ENCODE peak calls at places on chromosomes 3 and 15, in five cellular contexts. One of them, this sample, is unnamed.

GRCh38 chr3:52524752-52525661 is 8.7 kb downstream of the NT5DC2 start:
- DNase-seq in H9: no peak
- DNase-seq in IMR-90: no peak
- DNase-seq in neuronal stem cell: no peak
- DNase-seq in H1: no peak
- DNase-seq in this sample: no peak

GRCh38 chr3:197460002-197460401 is 95.8 kb downstream of the BDH1 start:
- DNase-seq in H9: no peak
- DNase-seq in IMR-90: no peak
- DNase-seq in neuronal stem cell: no peak
- DNase-seq in H1: no peak
- DNase-seq in this sample: no peak

GRCh38 chr3:30034246-30034991 is 572.0 kb upstream of the TGFBR2 start:
- DNase-seq in H9: no peak
- DNase-seq in IMR-90: no peak
- DNase-seq in neuronal stem cell: no peak
- DNase-seq in H1: no peak
- DNase-seq in this sample: no peak

GRCh38 chr3:188853896-188854295 is 317.9 kb upstream of the TPRG1 start:
- DNase-seq in H9: no peak
- DNase-seq in IMR-90: peak; percentile 52
- DNase-seq in neuronal stem cell: no peak
- DNase-seq in H1: no peak
- DNase-seq in this sample: peak; percentile 45

GRCh38 chr3:27675287-27675686 is 46.8 kb downstream of the EOMES start:
- DNase-seq in H9: no peak
- DNase-seq in IMR-90: peak; percentile 47
- DNase-seq in neuronal stem cell: no peak
- DNase-seq in H1: no peak
- DNase-seq in this sample: no peak

GRCh38 chr15:62104406-62104805 is 37.6 kb downstream of the C2CD4A start:
- DNase-seq in H9: no peak
- DNase-seq in IMR-90: no peak
- DNase-seq in neuronal stem cell: no peak
- DNase-seq in H1: no peak
- DNase-seq in this sample: no peak

GRCh38 chr3:66080167-66080566 is 41.4 kb upstream of the MAGI1 start:
- DNase-seq in H9: no peak
- DNase-seq in IMR-90: no peak
- DNase-seq in neuronal stem cell: no peak
- DNase-seq in H1: no peak
- DNase-seq in this sample: no peak

GRCh38 chr3:142228964-142229363 is 3.6 kb upstream of the GK5 start:
- DNase-seq in H9: no peak
- DNase-seq in IMR-90: no peak
- DNase-seq in neuronal stem cell: no peak
- DNase-seq in H1: no peak
- DNase-seq in this sample: no peak

GRCh38 chr3:53750253-53751210 is 95.7 kb downstream of the CHDH start:
- DNase-seq in H9: no peak
- DNase-seq in IMR-90: no peak
- DNase-seq in neuronal stem cell: no peak
- DNase-seq in H1: no peak
- DNase-seq in this sample: no peak

GRCh38 chr3:55468251-55468650 is 18.9 kb downstream of the WNT5A start:
- DNase-seq in H9: no peak
- DNase-seq in IMR-90: peak; percentile 81
- DNase-seq in neuronal stem cell: no peak
- DNase-seq in H1: peak; percentile 23
- DNase-seq in this sample: peak; percentile 45

GRCh38 chr15:94631608-94632007 is 400.2 kb downstream of the MCTP2 start:
- DNase-seq in H9: no peak
- DNase-seq in IMR-90: no peak
- DNase-seq in neuronal stem cell: no peak
- DNase-seq in H1: no peak
- DNase-seq in this sample: no peak

GRCh38 chr3:49966233-49966942 is 26.4 kb downstream of the RBM6 start:
- DNase-seq in H9: no peak
- DNase-seq in IMR-90: no peak
- DNase-seq in neuronal stem cell: no peak
- DNase-seq in H1: no peak
- DNase-seq in this sample: no peak

GRCh38 chr3:172073262-172073915 is 34.0 kb downstream of the FNDC3B start:
- DNase-seq in H9: no peak
- DNase-seq in IMR-90: no peak
- DNase-seq in neuronal stem cell: no peak
- DNase-seq in H1: no peak
- DNase-seq in this sample: no peak

GRCh38 chr15:61049934-61050333 is 179.2 kb downstream of the RORA start:
- DNase-seq in H9: no peak
- DNase-seq in IMR-90: peak; percentile 91
- DNase-seq in neuronal stem cell: no peak
- DNase-seq in H1: no peak
- DNase-seq in this sample: peak; percentile 79

GRCh38 chr3:149085828-149086231 is 503 bp downstream of the HLTF start:
- DNase-seq in H9: peak; percentile 55
- DNase-seq in IMR-90: peak; percentile 42
- DNase-seq in neuronal stem cell: no peak
- DNase-seq in H1: no peak
- DNase-seq in this sample: peak; percentile 61

GRCh38 chr3:143327388-143327787 is 207.8 kb downstream of the CHST2 start:
- DNase-seq in H9: no peak
- DNase-seq in IMR-90: no peak
- DNase-seq in neuronal stem cell: no peak
- DNase-seq in H1: no peak
- DNase-seq in this sample: no peak

GRCh38 chr3:20622304-20622703 is 436.3 kb upstream of the SGO1 start:
- DNase-seq in H9: no peak
- DNase-seq in IMR-90: peak; percentile 72
- DNase-seq in neuronal stem cell: no peak
- DNase-seq in H1: no peak
- DNase-seq in this sample: peak; percentile 69

GRCh38 chr3:32406481-32407408 is 15.1 kb downstream of the CMTM7 start:
- DNase-seq in H9: no peak
- DNase-seq in IMR-90: no peak
- DNase-seq in neuronal stem cell: no peak
- DNase-seq in H1: no peak
- DNase-seq in this sample: no peak

GRCh38 chr3:190339130-190339529 is 16.9 kb upstream of the CLDN1 start:
- DNase-seq in H9: no peak
- DNase-seq in IMR-90: peak; percentile 83
- DNase-seq in neuronal stem cell: no peak
- DNase-seq in H1: no peak
- DNase-seq in this sample: peak; percentile 86

GRCh38 chr15:57667171-57667924 is 39.2 kb upstream of the POLR2M start:
- DNase-seq in H9: no peak
- DNase-seq in IMR-90: peak; percentile 71
- DNase-seq in neuronal stem cell: no peak
- DNase-seq in H1: no peak
- DNase-seq in this sample: peak; percentile 70

GRCh38 chr3:189372205-189372764 is 200.5 kb downstream of the TPRG1 start:
- DNase-seq in H9: no peak
- DNase-seq in IMR-90: no peak
- DNase-seq in neuronal stem cell: no peak
- DNase-seq in H1: no peak
- DNase-seq in this sample: no peak

GRCh38 chr3:50289130-50289529 is 3.1 kb downstream of the IFRD2 start:
- DNase-seq in H9: no peak
- DNase-seq in IMR-90: no peak
- DNase-seq in neuronal stem cell: no peak
- DNase-seq in H1: no peak
- DNase-seq in this sample: no peak

GRCh38 chr15:69818529-69818928 is 279.2 kb downstream of the TLE3 start:
- DNase-seq in H9: no peak
- DNase-seq in IMR-90: no peak
- DNase-seq in neuronal stem cell: no peak
- DNase-seq in H1: no peak
- DNase-seq in this sample: no peak

DNA sequence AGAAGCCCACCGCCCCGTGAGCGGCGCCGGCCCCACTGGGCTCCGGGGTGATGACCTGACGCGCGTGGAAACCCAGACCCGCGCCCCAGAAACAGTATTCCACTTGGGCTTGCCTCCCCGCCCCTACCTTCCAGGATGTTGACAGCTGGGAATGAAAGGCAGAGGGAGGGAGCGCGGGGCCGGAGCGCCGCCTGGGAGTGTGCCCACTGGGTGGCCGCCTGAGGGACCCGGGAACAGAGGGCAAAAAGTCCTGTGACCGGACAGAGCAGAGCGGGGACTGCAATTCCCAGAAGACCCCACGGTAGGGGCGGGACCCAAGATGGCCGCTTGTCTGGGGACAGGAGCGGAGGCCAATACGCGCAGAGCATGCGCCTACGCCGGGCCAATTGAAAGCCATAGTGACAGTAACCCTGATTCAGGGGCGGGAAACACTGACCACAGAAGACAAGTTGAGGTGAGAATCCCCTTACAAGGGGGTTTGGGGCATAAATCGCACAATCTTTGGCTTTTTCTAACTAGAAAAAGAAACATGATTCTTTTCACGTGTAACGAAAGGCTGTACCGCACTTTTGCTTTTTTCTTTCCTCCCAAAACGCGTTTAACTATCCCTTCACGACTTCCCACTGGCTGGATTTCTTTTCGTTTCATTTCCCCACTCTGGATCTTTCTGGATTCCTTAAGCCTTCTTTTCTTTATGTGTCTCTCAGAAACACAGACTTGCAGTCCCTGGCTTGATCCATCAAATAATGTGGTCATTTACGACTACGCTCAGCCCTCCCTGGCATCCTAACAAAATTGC is at the start of gene FHIT:
- DNase-seq in H9: peak; percentile 98
- DNase-seq in IMR-90: peak; percentile 87
- DNase-seq in neuronal stem cell: peak; percentile 89
- DNase-seq in H1: peak; percentile 93
- DNase-seq in this sample: peak; percentile 91
- H4K91ac ChIP-seq in H9: no peak within 1 kb of the TSS
- H4K91ac ChIP-seq in IMR-90: no peak within 1 kb of the TSS
- H4K91ac ChIP-seq in neuronal stem cell: no peak within 1 kb of the TSS
- H4K91ac ChIP-seq in H1: no peak within 1 kb of the TSS
- H4K91ac ChIP-seq in this sample: peak within 1 kb of the TSS; percentile 75

GRCh38 chr3:48596676-48597407 is 1.7 kb upstream of the COL7A1 start:
- DNase-seq in H9: no peak
- DNase-seq in IMR-90: no peak
- DNase-seq in neuronal stem cell: no peak
- DNase-seq in H1: no peak
- DNase-seq in this sample: no peak

GRCh38 chr3:48595075-48595525 is at the start of gene COL7A1:
- DNase-seq in H9: peak; percentile 53
- DNase-seq in IMR-90: no peak
- DNase-seq in neuronal stem cell: no peak
- DNase-seq in H1: peak; percentile 75
- DNase-seq in this sample: no peak

GRCh38 chr3:48596157-48596556 is 1.0 kb upstream of the COL7A1 start:
- DNase-seq in H9: no peak
- DNase-seq in IMR-90: no peak
- DNase-seq in neuronal stem cell: no peak
- DNase-seq in H1: no peak
- DNase-seq in this sample: no peak

GRCh38 chr3:48594431-48595049 is 589 bp downstream of the COL7A1 start:
- DNase-seq in H9: peak; percentile 58
- DNase-seq in IMR-90: peak; percentile 19
- DNase-seq in neuronal stem cell: no peak
- DNase-seq in H1: peak; percentile 69
- DNase-seq in this sample: peak; percentile 43

DNA sequence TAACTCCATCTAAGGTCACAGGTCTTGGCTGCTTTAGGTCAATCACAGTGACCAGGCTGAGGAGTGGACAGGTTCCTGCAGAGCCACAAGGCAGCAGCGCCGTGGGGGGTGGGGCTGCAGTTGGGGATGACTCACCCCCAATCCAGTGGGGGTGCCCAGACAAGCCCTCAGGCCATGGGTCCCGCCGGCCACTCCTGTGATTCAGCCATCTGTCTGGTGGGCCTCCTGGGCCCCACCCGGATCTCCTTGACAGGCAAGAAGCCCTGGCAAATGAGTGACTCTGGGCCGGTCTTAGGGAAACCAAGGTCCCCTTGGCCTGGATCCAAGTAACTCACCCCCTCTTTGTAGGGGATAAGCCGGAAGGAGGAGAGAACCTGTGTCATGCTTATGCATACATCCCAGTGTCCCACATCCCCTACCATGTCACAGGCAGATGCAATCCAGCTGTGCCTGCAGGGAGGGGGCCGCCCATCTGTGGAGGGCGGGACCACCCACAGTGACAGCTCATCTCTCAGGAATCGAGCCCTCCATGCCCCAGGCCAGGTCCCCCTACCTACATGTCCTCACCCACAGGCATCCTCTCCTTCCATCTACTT is 495 bp upstream of the COL7A1 start:
- DNase-seq in H9: peak; percentile 71
- DNase-seq in IMR-90: peak; percentile 86
- DNase-seq in neuronal stem cell: no peak
- DNase-seq in H1: peak; percentile 59
- DNase-seq in this sample: peak; percentile 97
- H3K23ac ChIP-seq in H9: no peak overlapping the region
- H3K23ac ChIP-seq in IMR-90: peak overlapping the region; percentile 89
- H3K23ac ChIP-seq in neuronal stem cell: peak overlapping the region; percentile 59
- H3K23ac ChIP-seq in H1: no peak overlapping the region
- H3K23ac ChIP-seq in this sample: peak overlapping the region; percentile 61

DNA sequence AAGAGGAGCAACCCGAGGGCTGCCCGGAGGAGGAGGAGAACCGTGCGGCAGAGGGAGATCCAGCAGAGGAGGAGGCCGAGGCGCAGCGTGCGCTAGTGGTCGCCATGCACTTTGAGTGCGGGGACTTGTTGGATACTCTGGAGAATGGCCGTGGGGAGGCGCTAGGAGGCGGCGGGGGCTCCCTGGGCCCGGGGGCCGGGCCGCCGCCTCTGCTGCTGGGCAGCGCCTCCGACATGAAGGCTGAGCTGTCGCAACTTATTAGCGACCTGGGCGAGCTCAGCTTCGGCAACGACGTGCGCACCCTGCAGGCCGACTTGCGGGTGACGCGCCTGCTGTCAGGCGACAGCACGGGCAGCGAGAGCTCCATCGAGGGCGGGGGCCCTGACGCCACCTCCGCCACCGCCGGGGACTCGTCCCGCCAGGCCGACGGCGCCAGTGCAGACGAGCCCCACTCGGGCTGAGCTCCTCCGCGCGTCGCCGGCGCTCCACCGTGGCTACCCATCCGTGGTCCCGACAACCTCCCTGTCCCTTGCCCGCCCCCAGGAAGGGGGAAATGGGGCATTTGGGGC is 2.0 kb downstream of the FAM43A start:
- DNase-seq in H9: peak; percentile 94
- DNase-seq in IMR-90: peak; percentile 51
- DNase-seq in neuronal stem cell: peak; percentile 82
- DNase-seq in H1: peak; percentile 84
- DNase-seq in this sample: peak; percentile 86
- H3K4ac ChIP-seq in H9: no peak overlapping the region
- H3K4ac ChIP-seq in IMR-90: peak overlapping the region; percentile 84
- H3K4ac ChIP-seq in neuronal stem cell: no peak overlapping the region
- H3K4ac ChIP-seq in H1: peak overlapping the region; percentile 58
- H3K4ac ChIP-seq in this sample: peak overlapping the region; percentile 56

DNA sequence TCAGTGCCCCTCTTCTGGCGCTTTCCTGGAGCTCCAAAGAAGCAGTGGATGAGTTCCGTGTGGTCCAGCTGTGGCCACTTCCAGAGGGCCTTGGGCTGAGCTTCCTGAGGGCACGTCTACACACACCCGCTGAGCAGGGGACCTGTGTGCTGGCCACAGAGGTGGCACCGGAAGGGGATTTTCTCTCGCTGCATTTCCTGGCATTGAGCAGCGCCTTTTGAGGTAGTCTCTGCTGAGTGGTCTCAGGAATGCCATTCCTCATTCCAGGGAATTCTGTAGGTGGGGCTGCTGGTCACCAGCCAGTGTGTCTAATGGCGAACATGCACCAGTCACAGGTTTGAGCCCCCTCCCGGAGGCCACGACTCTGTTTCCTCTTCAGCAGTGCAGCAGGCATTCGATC is 48.1 kb downstream of the AMOTL2 start:
- DNase-seq in H9: peak; percentile 49
- DNase-seq in IMR-90: no peak
- DNase-seq in neuronal stem cell: no peak
- DNase-seq in H1: no peak
- DNase-seq in this sample: no peak
- H4K91ac ChIP-seq in H9: no peak overlapping the region
- H4K91ac ChIP-seq in IMR-90: peak overlapping the region; percentile 95
- H4K91ac ChIP-seq in neuronal stem cell: no peak overlapping the region
- H4K91ac ChIP-seq in H1: peak overlapping the region; percentile 20
- H4K91ac ChIP-seq in this sample: peak overlapping the region; percentile 58

This sample was measured in mesenchymal stem cell.